ENCODE peak calls at places on chromosome 9, in four cellular contexts. U, L, M and Z are unnamed samples.

GRCh38 chr9:136327313-136327971 is at the start of gene GPSM1:
- DNase-seq in U (no peak), L (no peak), M (no peak), Z (no peak)

GRCh38 chr9:84937086-84937670 is 267.6 kb downstream of the NTRK2 start:
- DNase-seq in U (no peak), L (no peak), M (no peak), Z (no peak)

GRCh38 chr9:92176068-92176799 is 61.0 kb upstream of the SPTLC1 start:
- DNase-seq in U (no peak), L (peak; percentile 12), M (no peak), Z (no peak)

GRCh38 chr9:34524349-34524748 is 1.6 kb upstream of the ENHO start:
- DNase-seq in U (no peak), L (no peak), M (no peak), Z (no peak)

GRCh38 chr9:105258225-105258737 is 13.8 kb downstream of the SLC44A1 start:
- DNase-seq in U (no peak), L (no peak), M (no peak), Z (no peak)

GRCh38 chr9:95634581-95634980 is 117.8 kb upstream of the PTCH1 start:
- DNase-seq in U (no peak), L (no peak), M (no peak), Z (peak; percentile 44)

GRCh38 chr9:106862115-106862945 is 636 bp upstream of the ZNF462 start:
- DNase-seq in U (peak; percentile 32), L (no peak), M (peak; percentile 62), Z (no peak)

GRCh38 chr9:92295827-92296258 is 2.3 kb upstream of the IARS1 start:
- DNase-seq in U (no peak), L (no peak), M (no peak), Z (no peak)

GRCh38 chr9:109452761-109453160 is 45.3 kb downstream of the PTPN3 start:
- DNase-seq in U (peak; percentile 84), L (no peak), M (no peak), Z (no peak)

GRCh38 chr9:134223091-134223490 is 58.7 kb upstream of the RNU6ATAC start:
- DNase-seq in U (no peak), L (no peak), M (no peak), Z (peak; percentile 51)

GRCh38 chr9:12069366-12069765 is 623.8 kb upstream of the TYRP1 start:
- DNase-seq in U (no peak), L (no peak), M (no peak), Z (no peak)

GRCh38 chr9:113593682-113594281 is 130.3 kb downstream of the RGS3 start:
- DNase-seq in U (peak; percentile 99), L (peak; percentile 49), M (peak; percentile 99), Z (peak; percentile 88)

GRCh38 chr9:86945868-86946711 is 1.2 kb downstream of the GAS1 start:
- DNase-seq in U (peak; percentile 46), L (no peak), M (peak; percentile 79), Z (peak; percentile 91)

GRCh38 chr9:22954550-22954949 is 507.9 kb downstream of the DMRTA1 start:
- DNase-seq in U (no peak), L (no peak), M (no peak), Z (no peak)

GRCh38 chr9:2066312-2067273 is 51.4 kb downstream of the SMARCA2 start:
- DNase-seq in U (peak; percentile 64), L (no peak), M (no peak), Z (no peak)

GRCh38 chr9:75071530-75072122 is 16.3 kb downstream of the NMRK1 start:
- DNase-seq in U (no peak), L (peak; percentile 44), M (no peak), Z (no peak)

GRCh38 chr9:2014696-2015580 is at the start of gene SMARCA2:
- DNase-seq in U (peak; percentile 95), L (peak; percentile 84), M (peak; percentile 99), Z (peak; percentile 100)

GRCh38 chr9:121285835-121286687 is 18.1 kb downstream of the GSN start:
- DNase-seq in U (peak; percentile 52), L (peak; percentile 64), M (peak; percentile 92), Z (no peak)

GRCh38 chr9:79623799-79624721 is 52.3 kb downstream of the TLE4 start:
- DNase-seq in U (no peak), L (no peak), M (peak; percentile 65), Z (no peak)

GRCh38 chr9:95096381-95096780 is 221.1 kb downstream of the FANCC start:
- DNase-seq in U (no peak), L (no peak), M (no peak), Z (no peak)

GRCh38 chr9:69308217-69308931 is 16.6 kb upstream of the ENTREP1 start:
- DNase-seq in U (no peak), L (no peak), M (no peak), Z (no peak)

GRCh38 chr9:69141851-69142250 is 32.2 kb upstream of the TJP2 start:
- DNase-seq in U (no peak), L (no peak), M (peak; percentile 49), Z (no peak)

GRCh38 chr9:90843530-90843929 is 41.9 kb downstream of the SYK start:
- DNase-seq in U (no peak), L (no peak), M (no peak), Z (no peak)

GRCh38 chr9:131266301-131267229 is 9.7 kb downstream of the FAM78A start:
- DNase-seq in U (no peak), L (no peak), M (no peak), Z (peak; percentile 84)

GRCh38 chr9:33329117-33329563 is 38.8 kb downstream of the NFX1 start:
- DNase-seq in U (peak; percentile 85), L (no peak), M (peak; percentile 73), Z (no peak)

GRCh38 chr9:137381501-137382443 is 41.2 kb downstream of the EXD3 start:
- DNase-seq in U (no peak), L (no peak), M (no peak), Z (peak; percentile 59)

GRCh38 chr9:36742264-36742663 is 169.6 kb downstream of the MELK start:
- DNase-seq in U (no peak), L (no peak), M (no peak), Z (no peak)

GRCh38 chr9:9299134-9299533 is 1313.7 kb downstream of the PTPRD start:
- DNase-seq in U (no peak), L (no peak), M (no peak), Z (no peak)

GRCh38 chr9:7452378-7452777 is 347.2 kb downstream of the DMAC1 start:
- DNase-seq in U (no peak), L (no peak), M (no peak), Z (no peak)

GRCh38 chr9:125296843-125297372 is 35.3 kb downstream of the GAPVD1 start:
- DNase-seq in U (no peak), L (no peak), M (no peak), Z (no peak)

GRCh38 chr9:34994429-34995287 is 5.1 kb downstream of the DNAJB5 start:
- DNase-seq in U (no peak), L (peak; percentile 29), M (no peak), Z (no peak)

GRCh38 chr9:23288545-23288944 is 537.5 kb downstream of the ELAVL2 start:
- DNase-seq in U (no peak), L (no peak), M (no peak), Z (no peak)

GRCh38 chr9:108186996-108187395 is 668.8 kb downstream of the ACTL7B start:
- DNase-seq in U (peak; percentile 7), L (no peak), M (no peak), Z (no peak)

GRCh38 chr9:20621553-20622329 is 558 bp downstream of the MLLT3 start:
- DNase-seq in U (peak; percentile 59), L (no peak), M (peak; percentile 89), Z (peak; percentile 91)

GRCh38 chr9:36029765-36030528 is 6.8 kb upstream of the RECK start:
- DNase-seq in U (peak; percentile 83), L (no peak), M (no peak), Z (no peak)

GRCh38 chr9:131319486-131319885 is 30.0 kb downstream of the PLPP7 start:
- DNase-seq in U (no peak), L (no peak), M (no peak), Z (peak; percentile 47)

GRCh38 chr9:27468450-27469110 is 55.5 kb upstream of the IFNK start:
- DNase-seq in U (peak; percentile 35), L (no peak), M (no peak), Z (peak; percentile 56)

DNA sequence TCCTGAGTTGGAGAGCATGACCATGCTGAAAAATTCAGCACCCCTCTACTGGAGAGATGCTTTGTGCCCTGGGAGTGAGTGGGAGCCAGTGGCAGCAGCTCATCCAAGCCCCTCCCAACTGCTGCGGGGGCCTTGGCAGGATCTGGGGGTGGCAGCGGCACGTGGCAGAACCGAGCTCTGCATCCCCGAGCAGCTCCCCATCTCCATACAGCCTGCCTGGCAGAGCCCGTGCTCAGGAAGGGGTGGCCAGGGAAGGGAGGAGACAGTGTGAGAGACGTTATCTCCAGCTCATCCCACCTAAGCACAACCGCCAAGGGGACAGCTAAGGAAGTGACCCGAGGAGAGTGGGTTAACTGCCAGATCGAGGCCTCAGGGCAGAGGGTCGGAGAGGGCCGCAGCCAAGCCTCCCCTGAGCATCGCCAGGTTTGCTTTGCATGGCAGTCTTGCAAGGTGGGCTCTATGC is 17.2 kb upstream of the DPM2 start:
- DNase-seq in U (no peak), L (no peak), M (no peak), Z (no peak)
- H3K27ac ChIP-seq in U (no peak overlapping the region), L (peak overlapping the region; percentile 79), M (no peak overlapping the region), Z (peak overlapping the region; percentile 21)

GRCh38 chr9:25224309-25224708 is 453.9 kb downstream of the TUSC1 start:
- DNase-seq in U (no peak), L (no peak), M (no peak), Z (no peak)
- H3K4me3 ChIP-seq in U (no peak overlapping the region), L (no peak overlapping the region), M (no peak overlapping the region), Z (no peak overlapping the region)

GRCh38 chr9:127135056-127135745 is 12.8 kb upstream of the ANGPTL2 start:
- DNase-seq in U (no peak), L (no peak), M (no peak), Z (no peak)
- H3K27ac ChIP-seq in U (no peak overlapping the region), L (no peak overlapping the region), M (peak overlapping the region; percentile 77), Z (no peak overlapping the region)

DNA sequence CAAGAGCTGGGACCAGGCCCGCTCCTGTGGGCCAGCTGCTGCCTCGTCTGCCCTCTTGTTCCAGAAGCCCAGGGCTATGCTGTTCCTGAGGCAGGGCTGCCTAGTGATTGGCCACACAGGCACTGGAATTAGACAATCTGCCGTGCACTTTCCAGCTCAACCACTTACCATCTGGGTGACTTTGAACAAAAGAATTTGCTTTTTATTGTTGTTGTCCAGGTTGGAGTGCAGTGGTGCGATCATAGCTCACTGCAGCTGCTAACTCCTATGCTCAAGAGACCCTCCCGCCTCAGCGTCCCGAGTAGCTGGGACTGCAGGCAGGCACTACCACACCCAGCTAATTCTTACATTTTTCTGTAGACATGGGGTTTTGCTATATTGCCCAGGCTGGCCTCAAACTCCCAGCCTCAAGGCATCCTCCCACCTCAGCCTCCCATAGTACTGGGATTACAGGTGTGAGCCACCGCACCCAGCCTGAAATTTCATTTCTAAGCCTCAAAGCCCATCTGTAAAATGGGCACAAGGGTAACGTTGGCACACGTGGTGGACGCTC is 1.2 kb upstream of the NEK6 start:
- DNase-seq in U (peak; percentile 87), L (no peak), M (peak; percentile 60), Z (peak; percentile 63)
- H3K4me3 ChIP-seq in U (no peak overlapping the region), L (no peak overlapping the region), M (no peak overlapping the region), Z (no peak overlapping the region)

GRCh38 chr9:77085416-77085815 is 66.0 kb downstream of the FOXB2 start:
- DNase-seq in U (no peak), L (no peak), M (no peak), Z (no peak)
- H3K27ac ChIP-seq in U (no peak overlapping the region), L (no peak overlapping the region), M (no peak overlapping the region), Z (no peak overlapping the region)